ENCODE peak calls at places on chromosomes 16 and 17, in eight cellular contexts. N, Q, S, A, F, P, D and L are unnamed samples.

GRCh38 chr16:12675852-12676251 is 127.8 kb downstream of the CPPED1 start:
- DNase-seq in N (no peak), Q (peak; percentile 68), S (no peak), A (no peak), F (peak; percentile 20), P (no peak), D (peak; percentile 8), L (no peak)

GRCh38 chr17:43531955-43532354 is 14.2 kb downstream of the ETV4 start:
- DNase-seq in N (no peak), Q (no peak), S (no peak), A (no peak), F (no peak), P (no peak), D (no peak), L (no peak)

GRCh38 chr16:21197621-21198020 is 13.8 kb downstream of the ZP2 start:
- DNase-seq in N (no peak), Q (no peak), S (no peak), A (no peak), F (no peak), P (no peak), D (no peak), L (no peak)

GRCh38 chr16:81786321-81786720 is 7.2 kb downstream of the PLCG2 start:
- DNase-seq in N (peak; percentile 38), Q (no peak), S (peak; percentile 10), A (no peak), F (no peak), P (no peak), D (no peak), L (no peak)

GRCh38 chr16:86202760-86203426 is 303.9 kb downstream of the IRF8 start:
- DNase-seq in N (no peak), Q (no peak), S (no peak), A (no peak), F (no peak), P (no peak), D (no peak), L (no peak)

GRCh38 chr17:42248351-42249179 is 27.6 kb downstream of the STAT5B start:
- DNase-seq in N (peak; percentile 90), Q (peak; percentile 96), S (no peak), A (peak; percentile 78), F (peak; percentile 98), P (peak; percentile 83), D (peak; percentile 86), L (peak; percentile 36)

GRCh38 chr17:51435641-51436091 is 175.3 kb downstream of the UTP18 start:
- DNase-seq in N (peak; percentile 9), Q (peak; percentile 37), S (peak; percentile 11), A (peak; percentile 21), F (peak; percentile 24), P (no peak), D (peak; percentile 55), L (no peak)

GRCh38 chr17:29784661-29785060 is 145.4 kb downstream of the SSH2 start:
- DNase-seq in N (no peak), Q (no peak), S (no peak), A (no peak), F (peak; percentile 53), P (no peak), D (peak; percentile 25), L (no peak)

GRCh38 chr17:77952368-77952767 is 6.1 kb upstream of the TNRC6C start:
- DNase-seq in N (no peak), Q (no peak), S (no peak), A (no peak), F (no peak), P (no peak), D (no peak), L (no peak)

GRCh38 chr17:34413443-34414076 is 50.5 kb upstream of the CCL1 start:
- DNase-seq in N (no peak), Q (no peak), S (no peak), A (no peak), F (peak; percentile 34), P (no peak), D (no peak), L (no peak)

GRCh38 chr17:65268832-65269231 is 131.7 kb downstream of the RGS9 start:
- DNase-seq in N (no peak), Q (no peak), S (no peak), A (no peak), F (no peak), P (no peak), D (no peak), L (no peak)

GRCh38 chr16:79411357-79411756 is 189.2 kb downstream of the MAF start:
- DNase-seq in N (no peak), Q (no peak), S (no peak), A (no peak), F (no peak), P (no peak), D (no peak), L (no peak)

GRCh38 chr17:48814504-48814903 is 2.5 kb downstream of the TTLL6 start:
- DNase-seq in N (peak; percentile 30), Q (peak; percentile 44), S (peak; percentile 23), A (peak; percentile 78), F (peak; percentile 63), P (peak; percentile 15), D (peak; percentile 67), L (no peak)

GRCh38 chr17:72661093-72661944 is 431.2 kb downstream of the SLC39A11 start:
- DNase-seq in N (peak; percentile 28), Q (no peak), S (peak; percentile 90), A (no peak), F (no peak), P (no peak), D (no peak), L (no peak)

GRCh38 chr17:82666931-82667667 is 18.9 kb upstream of the WDR45B start:
- DNase-seq in N (no peak), Q (no peak), S (no peak), A (no peak), F (no peak), P (no peak), D (no peak), L (no peak)